ENCODE peak calls at places on chromosomes 12 and 14, in seven cellular contexts. I, U, M, C, R, Q and E are unnamed samples.

GRCh38 chr12:121958521-121959240 is 40.3 kb downstream of the CFAP251 start:
- DNase-seq in I (no peak), M (no peak), C (no peak), R (no peak), Q (no peak), U (no peak), E (no peak)

GRCh38 chr14:50030049-50030448 is 86.3 kb downstream of the VCPKMT start:
- DNase-seq in Q (no peak), R (no peak), U (no peak), M (no peak), I (no peak), C (no peak), E (no peak)

GRCh38 chr14:67994561-67994960 is 175.0 kb downstream of the RAD51B start:
- DNase-seq in M (no peak), C (no peak), I (no peak), Q (no peak), U (no peak), R (no peak), E (no peak)

GRCh38 chr14:68790656-68791077 is 2.2 kb downstream of the ZFP36L1 start:
- DNase-seq in M (peak), R (no peak), Q (no peak), U (peak), I (no peak), C (no peak), E (no peak)

GRCh38 chr12:92912052-92912451 is 17.0 kb downstream of the EEA1 start:
- DNase-seq in C (no peak), I (no peak), R (no peak), M (no peak), Q (no peak), U (no peak), E (no peak)

GRCh38 chr14:34699873-34700621 is 14.3 kb downstream of the CFL2 start:
- DNase-seq in M (peak), C (no peak), U (no peak), I (no peak), Q (peak), R (peak), E (peak)

GRCh38 chr12:26939192-26939832 is 1.0 kb downstream of the FGFR1OP2 start:
- DNase-seq in Q (no peak), M (peak), I (no peak), R (no peak), U (no peak), C (no peak), E (no peak)

GRCh38 chr14:96051642-96052540 is 12.7 kb downstream of the C14orf132 start:
- DNase-seq in C (peak), Q (peak), I (no peak), R (peak), U (peak), M (no peak), E (no peak)

GRCh38 chr12:66196806-66197205 is 7.8 kb downstream of the IRAK3 start:
- DNase-seq in U (no peak), I (no peak), C (no peak), R (no peak), Q (no peak), M (no peak), E (no peak)

GRCh38 chr12:121404734-121405133 is 4.8 kb downstream of the RNF34 start:
- DNase-seq in I (no peak), M (no peak), Q (no peak), U (no peak), R (no peak), C (no peak), E (peak)

GRCh38 chr12:58523360-58523759 is 396.9 kb downstream of the LRIG3 start:
- DNase-seq in M (no peak), C (no peak), I (no peak), U (no peak), R (no peak), Q (no peak), E (no peak)

GRCh38 chr14:29242755-29243340 is 476.3 kb downstream of the FOXG1 start:
- DNase-seq in U (no peak), R (no peak), C (no peak), M (peak), Q (no peak), I (no peak), E (no peak)

GRCh38 chr14:21093769-21094681 is 4.4 kb downstream of the ZNF219 start:
- DNase-seq in U (peak), C (peak), Q (no peak), M (no peak), R (no peak), I (no peak), E (peak)

GRCh38 chr12:101230547-101230946 is 20.5 kb upstream of the SLC5A8 start:
- DNase-seq in M (no peak), U (no peak), Q (no peak), I (no peak), R (no peak), C (no peak), E (no peak)

GRCh38 chr12:10186299-10186698 is 7.5 kb downstream of the TMEM52B start:
- DNase-seq in C (no peak), U (no peak), Q (no peak), I (no peak), R (no peak), M (no peak), E (no peak)
- TF ChIP-seq MAX in C (no peak), U (no peak), Q (no peak), I (no peak), R (no peak), M (no peak), E (no peak)

DNA sequence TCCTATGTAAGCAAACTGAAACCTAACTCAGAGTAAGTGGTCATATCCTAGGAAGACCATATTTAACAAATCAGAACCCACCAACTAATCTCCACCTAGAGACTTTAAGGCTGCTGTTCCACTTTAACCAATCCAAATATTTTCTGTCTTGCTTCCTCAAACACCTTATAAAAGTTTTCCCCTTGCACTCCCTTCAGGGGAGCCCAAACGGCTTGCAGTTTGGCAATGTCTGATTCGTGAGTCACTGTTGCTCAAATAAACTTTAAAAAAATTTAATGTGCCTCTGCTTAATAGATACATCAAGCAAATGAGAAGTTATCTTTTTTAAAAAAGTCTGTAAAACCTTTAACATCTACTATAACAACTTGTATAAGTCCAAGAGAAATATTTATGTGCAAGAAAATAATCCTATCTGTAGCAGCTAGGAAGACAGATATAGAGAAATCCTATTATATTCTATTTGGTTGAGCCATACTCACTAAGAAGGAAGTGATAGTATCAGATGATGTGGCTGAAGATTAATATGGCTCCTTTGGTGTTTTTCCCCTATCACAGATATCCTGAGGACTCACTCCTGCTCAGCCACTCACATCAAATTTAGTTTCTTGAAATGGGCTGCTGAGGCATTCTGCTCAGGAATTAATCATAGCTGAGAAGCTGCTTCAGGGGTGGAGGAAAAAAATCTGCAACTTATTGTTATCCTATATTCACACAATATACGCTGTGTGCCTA is 65.1 kb upstream of the DUSP6 start:
- DNase-seq in R (no peak), M (peak), C (no peak), Q (peak), U (no peak), I (no peak), E (no peak)
- TF ChIP-seq MAX in R (no peak), M (no peak), C (no peak), Q (no peak), U (no peak), I (no peak), E (no peak)

GRCh38 chr14:71574976-71575375 is 357.3 kb upstream of the RGS6 start:
- DNase-seq in I (no peak), C (no peak), U (no peak), R (no peak), M (peak), Q (peak), E (no peak)
- TF ChIP-seq MAX in I (no peak), C (no peak), U (no peak), R (no peak), M (no peak), Q (no peak), E (no peak)

DNA sequence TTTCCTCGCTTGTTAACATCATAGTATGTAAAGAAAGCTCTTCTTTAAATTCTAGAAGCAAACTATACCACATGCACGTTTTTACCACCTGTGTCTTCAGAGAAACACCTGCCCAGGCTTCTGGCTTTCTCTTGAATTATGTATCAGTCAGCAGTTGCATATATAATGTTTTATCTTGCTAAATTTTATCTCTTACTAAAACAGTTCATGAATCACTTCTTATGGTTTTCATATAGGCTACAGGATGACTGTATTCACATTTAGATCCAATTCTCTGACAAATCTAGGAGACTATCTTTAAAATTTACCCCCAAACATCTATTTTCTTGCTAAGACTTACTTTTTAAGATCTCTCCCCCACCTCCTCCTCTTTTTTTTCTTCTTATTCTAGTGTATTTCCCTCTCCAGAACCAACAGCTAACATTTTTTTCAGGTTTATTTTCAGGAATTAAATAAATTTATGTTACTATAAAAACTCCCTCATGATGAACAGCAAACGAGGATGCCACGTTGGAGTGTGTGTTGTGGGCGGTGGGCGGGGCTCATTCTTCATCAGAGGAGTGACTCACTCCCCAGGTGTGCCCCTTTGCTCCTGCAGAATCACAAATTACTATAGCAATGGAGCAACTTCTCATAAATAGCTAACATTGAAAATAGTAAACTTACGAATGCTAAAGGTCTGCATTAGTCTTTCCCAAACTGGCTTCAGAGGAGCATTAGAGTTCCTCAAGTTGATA is 11.8 kb upstream of the CSRP2 start:
- DNase-seq in U (no peak), I (no peak), Q (no peak), R (peak), C (no peak), M (no peak), E (no peak)
- TF ChIP-seq MAX in U (no peak), I (no peak), Q (no peak), R (no peak), C (no peak), M (no peak), E (no peak)

DNA sequence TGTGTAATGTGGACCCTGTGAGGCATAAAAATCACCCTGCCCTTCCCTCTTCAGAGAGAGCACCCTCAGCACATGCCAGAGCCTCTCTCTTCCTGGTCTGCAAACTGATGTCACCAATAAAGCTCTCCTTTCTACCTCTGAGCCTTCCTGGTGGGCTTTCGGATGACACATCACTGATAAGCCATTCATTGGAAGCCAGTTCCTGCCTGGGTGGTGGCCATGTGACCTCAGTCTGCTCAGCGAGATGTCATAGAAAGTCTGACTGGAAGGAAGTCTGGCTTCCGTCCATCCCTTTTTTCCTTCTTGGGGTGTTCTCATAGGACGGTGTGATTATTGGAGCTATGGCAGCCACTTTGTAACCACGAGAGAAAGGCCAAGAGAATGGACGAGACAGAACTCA is 95.7 kb downstream of the PIWIL1 start:
- DNase-seq in R (no peak), U (no peak), C (no peak), Q (no peak), I (no peak), M (no peak), E (no peak)
- TF ChIP-seq MAX in R (no peak), U (no peak), C (no peak), Q (no peak), I (no peak), M (no peak), E (no peak)

GRCh38 chr14:105314287-105315185 is at the start of gene PACS2:
- DNase-seq in C (peak), R (peak), Q (peak), M (peak), U (peak), I (peak), E (peak)

GRCh38 chr14:105311838-105312237 is 2.7 kb upstream of the PACS2 start:
- DNase-seq in R (no peak), M (no peak), I (no peak), C (no peak), Q (no peak), U (peak), E (peak)

GRCh38 chr14:105312973-105313372 is 1.6 kb upstream of the PACS2 start:
- DNase-seq in R (no peak), Q (no peak), U (no peak), I (no peak), M (no peak), C (no peak), E (no peak)

GRCh38 chr14:105315211-105315721 is 718 bp downstream of the PACS2 start:
- DNase-seq in R (peak), M (peak), Q (peak), C (peak), I (no peak), U (peak), E (peak)

DNA sequence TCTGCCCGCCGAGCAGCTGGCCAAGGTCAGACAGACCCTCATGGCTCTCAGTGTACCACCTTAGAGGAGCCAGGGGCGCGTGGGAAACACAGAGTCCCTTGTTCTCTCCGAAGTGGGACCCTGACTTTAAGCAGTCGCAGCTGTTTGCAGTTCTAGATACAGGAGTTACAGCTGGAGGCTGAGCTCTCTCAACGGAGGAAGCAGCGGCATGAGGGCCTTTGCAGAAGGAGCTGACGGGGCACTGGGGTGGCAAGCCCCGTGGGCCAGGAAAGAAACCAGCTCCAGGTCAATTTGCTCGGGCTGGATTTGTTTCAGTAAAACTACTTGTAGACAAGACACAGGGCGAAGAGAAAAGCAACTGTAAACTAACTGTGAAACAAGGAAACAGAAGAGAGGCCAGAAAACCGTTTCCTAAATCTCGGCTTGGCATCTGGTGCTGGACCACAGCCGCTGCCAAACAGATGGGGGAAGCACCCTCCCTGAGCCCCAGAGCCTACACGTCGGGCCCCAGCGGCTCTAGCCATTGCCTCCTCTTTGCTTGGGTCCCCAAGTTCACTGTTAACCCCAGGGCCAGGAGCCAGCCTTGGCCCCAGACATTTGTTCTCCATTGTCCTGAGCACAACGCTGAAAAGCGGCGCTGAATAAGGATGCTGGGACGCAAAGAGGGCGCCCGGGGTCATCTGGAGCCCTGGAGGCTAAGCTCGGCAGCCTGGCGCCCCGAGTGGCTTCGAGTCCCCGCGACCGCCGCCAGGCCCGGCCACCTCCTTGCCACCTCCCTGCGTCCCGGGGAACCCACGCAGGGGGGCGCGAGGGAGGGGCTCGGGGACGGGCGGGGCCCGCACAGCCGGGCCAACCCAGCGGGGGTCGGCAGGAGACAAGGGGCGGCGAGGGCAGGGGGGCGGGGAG is 914 bp upstream of the PACS2 start:
- DNase-seq in C (peak), I (no peak), M (peak), R (no peak), Q (no peak), U (peak), E (peak)
- TF ChIP-seq MAX in C (no peak), I (peak), M (no peak), R (no peak), Q (no peak), U (peak), E (no peak)

GRCh38 chr12:79317184-79317847 is 373.4 kb downstream of the PAWR start:
- DNase-seq in C (no peak), U (no peak), I (no peak), M (no peak), R (no peak), Q (no peak), E (no peak)
- TF ChIP-seq MAX in C (no peak), U (no peak), I (no peak), M (no peak), R (no peak), Q (no peak), E (no peak)

GRCh38 chr12:56951582-56952339 is 5.6 kb downstream of the RDH16 start:
- DNase-seq in R (no peak), U (no peak), I (no peak), Q (no peak), M (no peak), C (no peak), E (no peak)
- TF ChIP-seq MAX in R (no peak), U (no peak), I (no peak), Q (no peak), M (no peak), C (no peak), E (no peak)

DNA sequence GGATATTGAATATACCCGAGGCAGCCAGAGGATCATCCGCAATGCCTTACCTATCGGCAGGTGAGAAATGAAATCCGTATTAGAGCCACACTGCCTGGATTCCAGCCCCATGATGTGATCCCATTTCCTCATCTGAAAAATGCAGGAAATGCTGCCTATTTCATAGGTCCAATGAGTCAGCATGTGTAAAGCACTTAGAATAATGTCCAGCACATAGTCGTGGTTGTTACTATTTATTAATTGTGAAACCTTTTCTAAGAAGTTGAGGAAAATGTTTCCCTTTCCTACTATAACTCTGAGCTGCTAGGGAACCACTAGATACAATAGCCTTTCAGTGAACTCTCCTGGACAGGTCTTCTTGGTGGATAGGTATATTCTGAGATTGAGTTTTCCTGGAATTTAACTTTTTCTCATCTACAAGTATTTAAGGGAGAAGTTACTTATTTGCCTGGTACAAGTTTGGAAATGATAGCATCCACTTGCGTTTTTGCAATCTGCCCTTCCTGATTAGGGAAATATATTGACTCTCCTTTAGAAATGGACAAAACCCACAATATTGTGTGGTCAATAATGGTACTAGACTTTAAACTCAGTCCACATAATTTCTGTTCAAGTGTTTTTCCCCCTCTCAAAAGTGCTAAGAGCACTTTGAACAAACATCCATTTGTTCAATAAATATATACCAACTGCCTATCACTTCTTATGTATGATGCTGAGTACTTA is 12.2 kb downstream of the POLR3B start:
- DNase-seq in R (no peak), Q (peak), I (no peak), C (no peak), U (no peak), M (peak), E (no peak)
- TF ChIP-seq MAX in R (no peak), Q (no peak), I (no peak), C (no peak), U (no peak), M (no peak), E (no peak)

GRCh38 chr14:23151342-23151741 is 32.1 kb downstream of the SLC7A8 start:
- DNase-seq in C (no peak), M (no peak), U (no peak), Q (no peak), R (no peak), I (no peak), E (no peak)

GRCh38 chr14:23159516-23159915 is 23.9 kb downstream of the SLC7A8 start:
- DNase-seq in C (no peak), R (no peak), I (no peak), Q (no peak), M (no peak), U (no peak), E (no peak)

GRCh38 chr14:23153891-23154796 is 29.3 kb downstream of the SLC7A8 start:
- DNase-seq in M (peak), Q (no peak), C (peak), U (peak), I (peak), R (peak), E (peak)

GRCh38 chr14:23149745-23150144 is 30.7 kb upstream of the CEBPE start:
- DNase-seq in R (no peak), Q (no peak), C (no peak), U (no peak), M (no peak), I (no peak), E (no peak)

DNA sequence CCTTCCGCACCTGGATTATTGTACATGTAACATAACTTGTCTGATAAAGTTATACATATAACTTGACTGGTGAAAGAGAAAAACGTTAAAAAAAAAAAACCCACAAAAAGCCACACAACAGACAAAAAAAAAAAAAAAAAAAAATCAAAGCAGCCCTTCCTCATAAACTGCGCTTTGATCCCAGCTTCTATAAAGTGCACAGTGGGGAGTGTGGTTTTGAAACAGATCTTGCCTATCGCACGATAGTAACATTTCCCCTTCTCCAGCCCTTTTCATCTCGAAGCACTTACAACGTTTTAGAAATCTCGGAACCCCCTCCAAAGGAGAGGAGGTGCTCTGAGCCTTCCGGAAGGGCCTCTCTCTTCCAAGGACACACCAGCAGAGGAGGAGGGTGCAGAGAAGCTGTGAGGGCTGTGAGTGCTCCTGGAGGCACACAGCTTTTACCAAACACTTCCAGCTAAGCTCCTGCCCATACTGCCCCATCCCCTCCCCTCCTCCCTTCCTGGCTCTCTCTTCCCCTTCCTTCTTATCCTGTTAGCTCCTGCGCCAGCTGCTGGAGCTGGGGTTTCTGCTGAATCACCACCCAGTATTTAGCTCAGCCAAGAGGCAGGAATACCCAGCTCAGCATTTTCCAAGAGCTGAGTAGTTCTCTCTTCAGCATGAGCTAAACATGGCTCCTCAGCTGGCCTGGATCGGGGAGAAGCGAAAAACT is 28.4 kb downstream of the SLC7A8 start:
- DNase-seq in C (peak), R (no peak), Q (peak), U (peak), M (peak), I (peak), E (no peak)
- TF ChIP-seq MAX in C (no peak), R (no peak), Q (no peak), U (no peak), M (no peak), I (no peak), E (no peak)